ENCODE peak calls at places on chromosomes 1 and 21, in six cellular contexts. X, Y, D, T, O and J are unnamed samples.

GRCh38 chr1:22039594-22040347 is 12.7 kb upstream of the CDC42 start:
- DNase-seq in Y (peak; percentile 74), X (peak; percentile 60), O (peak; percentile 80), T (peak; percentile 92), D (peak; percentile 84), J (no peak)

GRCh38 chr1:31579374-31579773 is 3.1 kb downstream of the TINAGL1 start:
- DNase-seq in X (peak; percentile 61), D (no peak), T (no peak), O (no peak), Y (no peak), J (no peak)

GRCh38 chr1:150555198-150555970 is 6.2 kb downstream of the ADAMTSL4 start:
- DNase-seq in T (no peak), D (no peak), X (no peak), Y (no peak), O (no peak), J (no peak)

GRCh38 chr21:42632771-42633690 is 20.4 kb upstream of the PDE9A start:
- DNase-seq in T (no peak), D (no peak), Y (no peak), O (no peak), X (no peak), J (no peak)

GRCh38 chr1:6358757-6359567 is 34.6 kb downstream of the ACOT7 start:
- DNase-seq in T (peak; percentile 48), X (peak; percentile 84), O (no peak), D (peak; percentile 44), Y (no peak), J (peak; percentile 37)

GRCh38 chr1:231828182-231828920 is 201.8 kb downstream of the DISC1 start:
- DNase-seq in Y (no peak), T (no peak), X (peak; percentile 99), O (no peak), D (no peak), J (peak; percentile 77)

GRCh38 chr1:4379451-4380175 is 274.8 kb upstream of the AJAP1 start:
- DNase-seq in T (no peak), O (no peak), Y (no peak), D (no peak), X (no peak), J (no peak)

GRCh38 chr21:34004984-34005383 is 68.4 kb upstream of the MRPS6 start:
- DNase-seq in O (no peak), T (no peak), Y (no peak), X (no peak), D (no peak), J (no peak)

GRCh38 chr1:26584022-26584485 is 54.5 kb downstream of the RPS6KA1 start:
- DNase-seq in X (no peak), T (no peak), O (no peak), D (no peak), Y (no peak), J (no peak)

GRCh38 chr21:25425156-25425555 is 182.1 kb downstream of the MRPL39 start:
- DNase-seq in T (no peak), X (no peak), D (no peak), Y (no peak), O (no peak), J (no peak)

GRCh38 chr1:65791860-65792670 is 630 bp upstream of the PDE4B start:
- DNase-seq in Y (no peak), O (no peak), D (no peak), X (no peak), T (no peak), J (no peak)

GRCh38 chr21:46071082-46071481 is 26.8 kb upstream of the COL6A2 start:
- DNase-seq in Y (no peak), D (no peak), X (no peak), T (no peak), O (no peak), J (no peak)

GRCh38 chr21:25809013-25809412 is 74.2 kb downstream of the GABPA start:
- DNase-seq in X (peak; percentile 6), O (no peak), D (no peak), Y (no peak), T (no peak), J (no peak)

GRCh38 chr1:16965486-16966067 is 14.8 kb downstream of the MFAP2 start:
- DNase-seq in X (no peak), Y (no peak), T (no peak), O (no peak), D (no peak), J (no peak)

GRCh38 chr1:180270767-180271639 is 40.9 kb downstream of the LHX4 start:
- DNase-seq in Y (no peak), X (peak; percentile 28), O (no peak), D (no peak), T (no peak), J (no peak)